ENCODE peak calls at places on chromosomes 7 and 10, in seven cellular contexts. X is bronchial epithelial cell, V is coronary artery, G is neural crest cell, J is breast epithelium, F is H1, K is fibroblast of the aortic adventitia. N is an unnamed sample.
A peak's percentile ranks its signal among the peaks of the same experiment; 100 is the strongest.

GRCh38 chr7:130379551-130380120 is 658 bp upstream of the CPA1 start:
- DNase-seq in X (no peak), V (peak; percentile 72), G (no peak), J (no peak), F (no peak), K (no peak), N (no peak)

GRCh38 chr7:142030294-142030693 is 34.6 kb downstream of the MGAM start:
- DNase-seq in X (peak; percentile 80), V (no peak), G (no peak), J (no peak), F (no peak), K (peak; percentile 17), N (peak; percentile 56)

GRCh38 chr7:101386558-101387199 is 24.0 kb downstream of the COL26A1 start:
- DNase-seq in X (no peak), V (no peak), G (peak; percentile 37), J (no peak), F (peak; percentile 72), K (no peak), N (no peak)

GRCh38 chr10:133224076-133224475 is 5.9 kb upstream of the UTF1 start:
- DNase-seq in X (no peak), V (no peak), G (no peak), J (no peak), F (no peak), K (no peak), N (no peak)

GRCh38 chr10:60707841-60708240 is 70.4 kb upstream of the CDK1 start:
- DNase-seq in X (no peak), V (no peak), G (no peak), J (no peak), F (no peak), K (no peak), N (no peak)

GRCh38 chr7:2541291-2542010 is 13.9 kb downstream of the BRAT1 start:
- DNase-seq in X (no peak), V (no peak), G (no peak), J (no peak), F (no peak), K (no peak), N (no peak)

GRCh38 chr7:2013381-2014311 is 219.1 kb downstream of the MAD1L1 start:
- DNase-seq in X (no peak), V (peak; percentile 67), G (no peak), J (no peak), F (no peak), K (no peak), N (no peak)

GRCh38 chr7:93245525-93246432 is 13.6 kb downstream of the VPS50 start:
- DNase-seq in X (peak; percentile 38), V (no peak), G (no peak), J (no peak), F (no peak), K (peak; percentile 69), N (peak; percentile 34)

GRCh38 chr7:91685544-91685943 is 195.0 kb downstream of the MTERF1 start:
- DNase-seq in X (peak; percentile 16), V (no peak), G (no peak), J (no peak), F (no peak), K (peak; percentile 92), N (peak; percentile 8)

GRCh38 chr7:12323415-12323814 is 80.2 kb downstream of the VWDE start:
- DNase-seq in X (no peak), V (no peak), G (no peak), J (no peak), F (no peak), K (no peak), N (no peak)

GRCh38 chr7:28617308-28617707 is 205.0 kb downstream of the CREB5 start:
- DNase-seq in X (no peak), V (no peak), G (no peak), J (no peak), F (no peak), K (no peak), N (no peak)

GRCh38 chr10:14330390-14331071 is at the start of gene FRMD4A:
- DNase-seq in X (no peak), V (no peak), G (no peak), J (no peak), F (no peak), K (no peak), N (no peak)

GRCh38 chr10:15813415-15813814 is 46.9 kb downstream of the MINDY3 start:
- DNase-seq in X (no peak), V (no peak), G (no peak), J (no peak), F (no peak), K (peak; percentile 23), N (no peak)

GRCh38 chr10:27030060-27030459 is 70.2 kb downstream of the ANKRD26 start:
- DNase-seq in X (no peak), V (no peak), G (no peak), J (no peak), F (no peak), K (no peak), N (no peak)

GRCh38 chr7:92880212-92881090 is 44.1 kb upstream of the CDK6 start:
- DNase-seq in X (peak; percentile 31), V (no peak), G (no peak), J (no peak), F (peak; percentile 70), K (peak; percentile 36), N (peak; percentile 42)

GRCh38 chr7:71868797-71869196 is 543.3 kb downstream of the CALN1 start:
- DNase-seq in X (peak; percentile 73), V (no peak), G (no peak), J (no peak), F (no peak), K (no peak), N (no peak)

GRCh38 chr7:22427122-22427503 is 70.2 kb upstream of the RAPGEF5 start:
- DNase-seq in X (no peak), V (no peak), G (no peak), J (no peak), F (no peak), K (no peak), N (no peak)

GRCh38 chr10:60679388-60679987 is 98.8 kb upstream of the CDK1 start:
- DNase-seq in X (no peak), V (no peak), G (no peak), J (no peak), F (no peak), K (no peak), N (no peak)

GRCh38 chr7:24936121-24936824 is 43.7 kb downstream of the OSBPL3 start:
- DNase-seq in X (no peak), V (no peak), G (no peak), J (no peak), F (no peak), K (no peak), N (no peak)

GRCh38 chr10:27252267-27253000 is 11.8 kb upstream of the ACBD5 start:
- DNase-seq in X (peak; percentile 13), V (no peak), G (no peak), J (peak; percentile 66), F (peak; percentile 96), K (peak; percentile 35), N (no peak)

GRCh38 chr7:37083311-37084096 is 359.2 kb upstream of the AOAH start:
- DNase-seq in X (no peak), V (no peak), G (no peak), J (no peak), F (no peak), K (peak; percentile 65), N (no peak)

DNA sequence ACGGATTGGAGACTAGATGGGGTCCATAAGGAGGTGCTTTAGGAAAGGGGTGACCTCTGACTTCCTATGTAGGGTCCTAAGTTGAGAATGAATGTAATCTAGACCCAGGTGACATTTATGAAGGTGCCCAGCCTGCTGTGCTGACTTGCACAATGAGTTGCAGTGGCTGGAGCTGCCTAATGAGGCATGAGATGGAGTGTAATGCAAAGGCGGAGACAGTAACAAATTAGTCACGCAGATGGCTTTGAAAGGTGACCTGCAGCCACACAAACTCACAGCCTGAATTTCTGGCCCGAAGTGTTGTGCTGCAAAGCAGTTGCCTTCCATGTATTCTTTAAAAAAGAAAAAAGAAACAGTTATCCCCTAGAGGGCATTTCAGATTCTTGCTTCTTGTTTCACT is 239.8 kb downstream of the ADRA2A start:
- DNase-seq in X (no peak), V (no peak), G (no peak), J (no peak), F (no peak), K (no peak), N (no peak)
- TF ChIP-seq CTCF in X (no peak), V (no peak), G (no peak), J (no peak), F (no peak), K (no peak), N (no peak)

DNA sequence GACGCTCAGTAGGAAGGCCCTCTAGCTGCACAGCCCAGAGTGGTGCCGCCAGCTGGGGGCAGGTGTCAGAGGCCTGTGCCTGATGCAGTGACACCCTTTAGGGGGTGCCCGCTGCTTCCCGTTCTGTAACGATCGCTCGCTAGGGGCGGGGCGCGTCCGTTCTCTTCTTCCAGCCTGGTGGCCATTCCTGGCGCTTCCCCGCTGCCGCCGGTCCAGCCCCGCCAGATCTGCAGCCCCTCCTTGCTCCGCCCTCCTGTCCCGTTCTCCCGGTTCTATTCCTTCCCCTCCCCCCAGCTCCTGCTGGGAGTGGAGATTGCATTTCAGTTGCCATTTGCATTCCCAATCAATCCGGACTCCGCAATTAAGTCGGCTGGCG is 39.2 kb downstream of the AGAP3 start:
- DNase-seq in X (no peak), V (no peak), G (peak; percentile 51), J (no peak), F (no peak), K (no peak), N (no peak)
- TF ChIP-seq CTCF in X (peak; percentile 16), V (no peak), G (peak; percentile 39), J (no peak), F (no peak), K (no peak), N (no peak)

DNA sequence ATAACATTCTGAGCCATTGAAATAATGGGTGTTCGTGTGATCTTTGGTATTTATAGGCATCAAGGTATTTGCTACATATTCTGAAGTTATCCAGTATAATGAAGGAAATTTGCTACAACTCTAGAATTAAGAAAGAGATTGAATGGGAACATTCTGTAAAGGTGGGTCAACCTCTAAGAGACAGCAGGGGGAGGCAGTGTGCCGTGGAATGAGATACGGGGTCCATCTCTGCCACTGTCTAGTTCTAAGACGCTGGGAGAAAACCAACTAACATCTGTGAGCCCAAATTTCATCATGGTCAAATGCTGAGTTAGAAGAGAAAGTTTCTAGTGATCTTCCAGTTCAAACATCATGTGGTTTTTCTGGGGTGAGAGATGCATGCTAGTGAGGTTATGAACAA is 368.9 kb downstream of the SORCS1 start:
- DNase-seq in X (no peak), V (no peak), G (peak; percentile 32), J (no peak), F (no peak), K (no peak), N (peak; percentile 64)
- TF ChIP-seq CTCF in X (no peak), V (no peak), G (peak; percentile 72), J (peak; percentile 48), F (peak; percentile 65), K (no peak), N (peak; percentile 52)

GRCh38 chr10:55169509-55169908 is 368.5 kb upstream of the PCDH15 start:
- DNase-seq in X (no peak), V (no peak), G (no peak), J (no peak), F (no peak), K (no peak), N (no peak)

GRCh38 chr10:55180357-55180756 is 379.3 kb upstream of the PCDH15 start:
- DNase-seq in X (no peak), V (no peak), G (no peak), J (no peak), F (no peak), K (no peak), N (no peak)

DNA sequence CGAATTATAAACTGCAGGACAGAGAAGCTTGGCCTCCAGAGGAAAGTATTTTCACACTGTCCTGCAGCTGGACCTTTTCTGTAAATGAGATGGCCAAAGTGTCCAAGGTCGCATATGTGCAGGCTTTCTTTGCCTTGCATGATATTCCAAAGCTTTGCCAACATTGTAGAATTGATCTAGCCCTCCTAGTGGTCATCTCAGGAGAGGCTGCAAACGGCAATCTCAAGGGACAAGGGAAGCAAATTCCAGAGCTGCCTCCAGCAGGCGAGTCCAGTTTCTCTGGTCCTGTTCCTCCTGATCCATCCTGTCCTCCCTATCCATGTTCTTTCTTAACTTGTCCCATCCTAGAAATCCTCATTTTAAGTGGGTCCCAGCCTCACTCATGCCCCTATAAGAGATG is 373.4 kb upstream of the PCDH15 start:
- DNase-seq in X (no peak), V (no peak), G (no peak), J (no peak), F (no peak), K (no peak), N (peak; percentile 13)
- TF ChIP-seq CTCF in X (no peak), V (no peak), G (peak; percentile 30), J (no peak), F (no peak), K (no peak), N (no peak)

N was measured in MCF 10A.